ENCODE peak calls at places on chromosomes 11 and 22, in seven cellular contexts. R is adrenal gland, G is aorta, Y is kidney, O is right lobe of liver, P is tibial nerve, W is tibial artery. H is an unnamed sample. For H3K4me1 and H3K36me3, the result is how much of the 10 kb centered on the place peaks cover.

GRCh38 chr11:117328414-117329010 is 858 bp downstream of the CEP164 start:
- DNase-seq in R (no peak), G (no peak), Y (no peak), O (no peak), P (no peak), W (no peak), H (no peak)

GRCh38 chr11:15688351-15688792 is 573.6 kb downstream of the INSC start:
- DNase-seq in R (no peak), G (peak), Y (no peak), O (no peak), P (peak), W (no peak), H (no peak)

GRCh38 chr11:124405611-124406010 is 6.8 kb upstream of the OR8B3 start:
- DNase-seq in R (no peak), G (no peak), Y (no peak), O (no peak), P (no peak), W (no peak), H (no peak)

GRCh38 chr11:95231881-95232605 is 1.0 kb upstream of the SESN3 start:
- DNase-seq in R (peak), G (peak), Y (peak), O (peak), P (peak), W (peak), H (peak)

GRCh38 chr11:62796281-62796680 is 4.5 kb upstream of the TMEM223 start:
- DNase-seq in R (no peak), G (no peak), Y (no peak), O (no peak), P (no peak), W (no peak), H (no peak)

GRCh38 chr11:71199226-71199815 is 53.1 kb downstream of the SHANK2 start:
- DNase-seq in R (no peak), G (peak), Y (peak), O (no peak), P (no peak), W (no peak), H (peak)

GRCh38 chr11:76609736-76610370 is 60.7 kb downstream of the LRRC32 start:
- DNase-seq in R (no peak), G (no peak), Y (no peak), O (no peak), P (no peak), W (no peak), H (no peak)

GRCh38 chr11:72743321-72744221 is 8.6 kb downstream of the ARAP1 start:
- DNase-seq in R (no peak), G (no peak), Y (peak), O (no peak), P (no peak), W (no peak), H (no peak)

GRCh38 chr11:12238420-12238819 is 128.0 kb downstream of the MICAL2 start:
- DNase-seq in R (no peak), G (no peak), Y (no peak), O (no peak), P (no peak), W (no peak), H (no peak)
- H3K4me1 ChIP-seq in R (under half), G (under half), Y (under half), O (under half), P (under half), W (under half), H (under half)

DNA sequence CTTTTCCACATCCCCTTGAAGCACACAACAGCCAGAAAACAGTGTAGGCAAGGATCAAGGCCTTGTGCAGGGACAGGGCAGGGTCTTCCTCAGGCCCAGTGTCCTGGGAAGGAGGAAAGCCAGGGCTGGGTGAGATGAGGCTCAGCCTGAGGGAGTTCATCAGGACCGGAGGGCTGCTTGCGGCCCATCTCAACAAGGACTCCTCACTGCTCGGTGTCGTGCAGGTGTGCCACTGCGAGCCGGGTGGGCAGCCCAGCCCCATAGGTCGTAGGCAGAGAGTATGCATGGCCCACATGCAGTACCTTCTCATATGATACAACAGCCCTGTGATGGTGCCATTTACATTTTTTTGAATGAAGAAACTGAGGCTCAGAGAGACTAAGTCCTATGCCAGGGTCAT is 12.9 kb downstream of the SHISA8 start:
- DNase-seq in R (no peak), G (no peak), Y (no peak), O (no peak), P (no peak), W (no peak), H (no peak)
- H3K36me3 ChIP-seq in R (under half), G (under half), Y (under half), O (half or more), P (under half), W (half or more), H (half or more)

GRCh38 chr22:38230916-38231315 is 29.1 kb downstream of the MAFF start:
- DNase-seq in R (no peak), G (no peak), Y (no peak), O (no peak), P (no peak), W (no peak), H (no peak)
- H3K4me1 ChIP-seq in R (under half), G (under half), Y (under half), O (under half), P (under half), W (under half), H (under half)

DNA sequence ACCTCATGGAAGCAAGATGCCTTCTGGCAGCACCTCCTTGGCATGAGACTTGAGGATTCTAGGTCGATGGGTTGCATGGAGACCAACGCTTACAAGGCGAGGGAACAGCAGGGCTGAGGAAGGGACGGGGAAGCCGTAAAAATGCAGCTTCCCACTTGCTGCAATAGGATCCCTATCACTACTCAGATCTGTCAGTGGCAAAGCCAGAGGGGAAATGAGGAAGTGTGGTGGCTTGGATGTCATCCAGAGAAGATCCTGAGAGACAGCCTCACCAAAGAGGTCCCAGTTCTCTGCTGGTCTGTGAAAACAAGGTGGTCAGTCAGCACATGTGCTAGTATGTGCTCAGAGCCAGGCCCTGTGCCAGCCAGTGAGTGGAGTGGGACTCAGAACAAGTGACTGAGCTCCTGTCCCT is 22.2 kb downstream of the CYB5R2 start:
- DNase-seq in R (no peak), G (no peak), Y (no peak), O (no peak), P (no peak), W (no peak), H (no peak)
- H3K36me3 ChIP-seq in R (under half), G (under half), Y (under half), O (half or more), P (under half), W (half or more), H (half or more)

DNA sequence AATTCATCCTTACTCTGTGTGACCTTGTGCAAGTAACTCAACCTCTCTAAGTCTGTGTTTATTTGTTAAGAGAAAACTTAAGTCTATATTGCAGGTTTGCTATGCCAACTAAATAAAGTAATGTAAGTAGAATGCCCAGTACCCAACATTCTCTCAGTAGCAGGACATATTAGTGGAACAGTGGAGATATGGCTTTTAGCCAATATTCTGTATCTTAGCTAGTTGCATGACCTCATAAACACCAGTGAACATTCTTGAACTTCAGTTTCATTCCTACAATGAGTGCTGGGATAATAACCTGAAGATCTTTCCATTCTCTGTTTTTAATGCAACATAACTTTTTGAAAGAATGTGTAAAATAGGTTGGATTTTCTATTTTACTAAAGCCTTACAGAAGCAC is 77.0 kb downstream of the RAB38 start:
- DNase-seq in R (no peak), G (no peak), Y (no peak), O (no peak), P (no peak), W (no peak), H (no peak)
- H3K4me1 ChIP-seq in R (under half), G (under half), Y (under half), O (under half), P (under half), W (under half), H (under half)

GRCh38 chr11:112614605-112615004 is 346.6 kb upstream of the NCAM1 start:
- DNase-seq in R (no peak), G (no peak), Y (no peak), O (no peak), P (no peak), W (no peak), H (no peak)
- H3K36me3 ChIP-seq in R (under half), G (under half), Y (under half), O (under half), P (under half), W (under half), H (under half)

GRCh38 chr22:39349967-39350802 is at the start of gene SYNGR1:
- DNase-seq in R (peak), G (no peak), Y (peak), O (no peak), P (no peak), W (no peak), H (peak)
- H3K4me1 ChIP-seq in R (under half), G (under half), Y (under half), O (under half), P (under half), W (under half), H (under half)

GRCh38 chr22:39392341-39392948 is 7.1 kb upstream of the TAB1 start:
- DNase-seq in R (no peak), G (no peak), Y (peak), O (no peak), P (no peak), W (no peak), H (no peak)

GRCh38 chr22:39384750-39385480 is 14.7 kb upstream of the TAB1 start:
- DNase-seq in R (no peak), G (no peak), Y (no peak), O (no peak), P (no peak), W (no peak), H (no peak)

GRCh38 chr22:39388261-39389011 is 11.1 kb upstream of the TAB1 start:
- DNase-seq in R (peak), G (peak), Y (peak), O (peak), P (peak), W (peak), H (peak)

GRCh38 chr22:39383841-39384625 is 15.5 kb upstream of the TAB1 start:
- DNase-seq in R (no peak), G (no peak), Y (no peak), O (no peak), P (no peak), W (no peak), H (no peak)

DNA sequence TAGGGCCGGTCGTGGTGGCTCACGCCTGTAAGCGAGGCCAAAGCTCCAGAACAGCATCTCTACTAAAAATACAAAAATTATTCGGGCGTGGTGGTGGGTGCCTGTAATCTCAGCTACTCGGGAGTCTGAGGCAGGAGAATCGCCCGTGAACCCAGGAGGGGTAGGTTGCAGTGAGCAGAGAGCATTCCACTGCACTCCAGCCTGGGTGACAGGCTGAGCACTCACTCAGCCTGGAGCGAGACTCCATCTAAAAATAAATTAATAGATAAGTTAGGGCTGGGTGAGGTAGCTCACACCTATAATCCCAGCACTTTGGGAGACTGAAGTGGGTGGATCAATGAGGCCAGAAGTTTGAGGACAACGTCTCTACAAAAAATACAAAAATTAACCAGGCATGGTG is 10.2 kb upstream of the TAB1 start:
- DNase-seq in R (no peak), G (no peak), Y (peak), O (no peak), P (no peak), W (no peak), H (no peak)
- H3K36me3 ChIP-seq in R (under half), G (under half), Y (under half), O (under half), P (under half), W (under half), H (under half)

GRCh38 chr11:1044160-1044559 is 7.6 kb upstream of the MUC6 start:
- DNase-seq in R (no peak), G (no peak), Y (no peak), O (no peak), P (no peak), W (no peak), H (no peak)
- H3K4me1 ChIP-seq in R (under half), G (under half), Y (under half), O (under half), P (under half), W (under half), H (under half)

DNA sequence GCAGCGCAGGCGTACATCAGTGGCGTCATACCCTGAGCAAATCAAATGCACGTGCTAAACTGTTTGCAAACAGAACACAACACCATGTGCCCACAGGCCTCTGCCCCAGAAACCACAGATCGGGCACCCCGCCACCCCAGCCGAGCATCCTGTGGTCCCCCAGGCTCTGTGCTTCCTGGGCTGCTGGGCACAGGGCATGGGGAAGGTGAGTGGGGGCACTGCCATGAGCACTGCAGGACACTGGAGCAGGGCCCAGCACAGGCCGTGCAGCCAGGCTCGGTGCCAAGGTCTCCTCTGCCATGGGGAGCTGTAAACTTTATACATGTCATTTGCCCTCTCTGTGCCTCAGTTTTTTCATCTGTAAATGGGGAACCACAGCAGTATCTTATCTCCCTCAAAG is 62.5 kb downstream of the NAT10 start:
- DNase-seq in R (no peak), G (no peak), Y (peak), O (no peak), P (no peak), W (no peak), H (no peak)
- H3K36me3 ChIP-seq in R (under half), G (under half), Y (under half), O (under half), P (under half), W (under half), H (under half)

H was measured in lower lobe of right lung.